ENCODE peak calls at places on chromosome X, in six cellular contexts. V is psoas muscle; A is right atrium auricular region; G is CD8-positive, alpha-beta T cell; L is tibial nerve; B is astrocyte. D is an unnamed sample.

GRCh38 chrX:63513825-63514574 is 162.9 kb upstream of the SPIN4 start:
- DNase-seq in V (no peak), A (no peak), G (no peak), L (peak; percentile 12), B (peak; percentile 81), D (no peak)

GRCh38 chrX:154797006-154797405 is 8.3 kb downstream of the MPP1 start:
- DNase-seq in V (no peak), A (no peak), G (no peak), L (no peak), B (peak; percentile 19), D (no peak)

GRCh38 chrX:129808163-129808828 is 28.5 kb downstream of the SASH3 start:
- DNase-seq in V (no peak), A (no peak), G (no peak), L (no peak), B (no peak), D (no peak)

GRCh38 chrX:132953358-132953757 is 5.1 kb downstream of the HS6ST2 start:
- DNase-seq in V (no peak), A (no peak), G (no peak), L (no peak), B (no peak), D (no peak)

GRCh38 chrX:281166-281999 is at the start of gene PLCXD1:
- DNase-seq in V (no peak), A (no peak), G (no peak), L (no peak), B (no peak), D (no peak)

GRCh38 chrX:45537936-45538335 is 337.3 kb upstream of the DIPK2B start:
- DNase-seq in V (no peak), A (no peak), G (no peak), L (no peak), B (no peak), D (no peak)

GRCh38 chrX:154793084-154793483 is 12.2 kb downstream of the MPP1 start:
- DNase-seq in V (no peak), A (no peak), G (no peak), L (no peak), B (no peak), D (no peak)

GRCh38 chrX:150887906-150888465 is 10.5 kb downstream of the CD99L2 start:
- DNase-seq in V (no peak), A (no peak), G (no peak), L (no peak), B (peak; percentile 50), D (no peak)

GRCh38 chrX:9492901-9493300 is 28.0 kb downstream of the TBL1X start:
- DNase-seq in V (no peak), A (no peak), G (no peak), L (no peak), B (peak; percentile 18), D (no peak)

GRCh38 chrX:85326234-85327059 is 53.0 kb downstream of the POF1B start:
- DNase-seq in V (peak; percentile 1), A (no peak), G (no peak), L (no peak), B (no peak), D (peak; percentile 38)

GRCh38 chrX:131827935-131828334 is 195.2 kb upstream of the STK26 start:
- DNase-seq in V (no peak), A (no peak), G (no peak), L (no peak), B (no peak), D (no peak)

DNA sequence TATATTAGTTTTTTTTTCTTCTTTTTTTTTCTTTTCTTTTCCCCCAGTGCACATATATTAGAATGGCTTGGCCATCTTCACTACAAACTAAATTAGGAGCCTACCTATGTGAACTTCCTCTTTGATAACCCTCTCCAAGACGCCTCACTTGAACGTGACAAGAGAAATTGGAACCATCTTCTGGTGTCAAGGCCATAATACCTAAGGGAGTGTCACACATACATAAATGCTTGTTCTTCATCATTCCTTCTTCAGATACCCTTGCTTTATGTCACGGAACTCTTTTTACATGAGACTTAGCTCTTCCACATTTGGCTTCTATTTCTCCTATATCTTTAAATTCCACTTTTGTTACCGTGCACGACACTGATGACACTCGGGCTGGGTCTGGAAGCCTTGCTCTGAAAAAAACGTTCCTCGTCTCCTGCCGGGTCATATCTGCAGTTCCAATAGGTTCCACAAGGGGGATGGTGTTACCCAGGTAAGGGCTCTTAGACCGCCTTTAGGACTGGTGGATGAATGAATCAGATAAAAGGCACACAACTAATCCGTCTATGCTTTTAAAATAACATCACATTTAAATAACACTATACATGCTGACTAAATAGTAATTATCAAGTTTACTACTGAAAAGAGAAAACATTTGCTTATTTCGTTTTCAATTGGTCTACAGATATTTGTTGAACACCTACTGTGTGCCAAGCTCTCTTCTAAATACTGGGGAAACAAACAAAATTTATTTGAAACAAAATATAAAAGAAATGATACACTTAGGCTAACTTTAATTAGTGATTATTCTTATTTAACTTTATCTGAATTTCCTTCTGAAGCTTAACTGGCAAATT is 19.9 kb downstream of the DGAT2L6 start:
- DNase-seq in V (no peak), A (no peak), G (peak; percentile 70), L (peak; percentile 16), B (no peak), D (no peak)
- H3K27me3 ChIP-seq in V (peaks cover 9% of the 10 kb centered on the region), A (no peaks in the 10 kb centered on the region), G (no peaks in the 10 kb centered on the region), L (no peaks in the 10 kb centered on the region), B (no peaks in the 10 kb centered on the region), D (peaks cover 5% of the 10 kb centered on the region)

GRCh38 chrX:103630171-103630511 is 1.4 kb downstream of the TCEAL1 start:
- DNase-seq in V (no peak), A (no peak), G (no peak), L (no peak), B (no peak), D (no peak)

GRCh38 chrX:103631145-103631544 is 2.4 kb downstream of the TCEAL1 start:
- DNase-seq in V (no peak), A (no peak), G (no peak), L (no peak), B (no peak), D (no peak)

GRCh38 chrX:103628386-103629290 is at the start of gene TCEAL1:
- DNase-seq in V (peak; percentile 58), A (no peak), G (peak; percentile 63), L (peak; percentile 45), B (peak; percentile 38), D (peak; percentile 62)

GRCh38 chrX:103626855-103627254 is 1.9 kb upstream of the TCEAL1 start:
- DNase-seq in V (no peak), A (no peak), G (no peak), L (no peak), B (peak; percentile 20), D (no peak)

GRCh38 chrX:103629295-103630170 is 758 bp downstream of the TCEAL1 start:
- DNase-seq in V (peak; percentile 65), A (no peak), G (no peak), L (peak; percentile 33), B (peak; percentile 57), D (peak; percentile 62)
- TF ChIP-seq CTCF in V (peak; percentile 20), A (peak; percentile 38), G (no peak), L (peak; percentile 47), B (peak; percentile 32), D (peak; percentile 60)

GRCh38 chrX:1417921-1418875 is 26.3 kb upstream of the SLC25A6 start:
- DNase-seq in V (no peak), A (no peak), G (no peak), L (no peak), B (no peak), D (no peak)
- H3K27me3 ChIP-seq in V (no peaks in the 10 kb centered on the region), A (no peaks in the 10 kb centered on the region), G (no peaks in the 10 kb centered on the region), L (no peaks in the 10 kb centered on the region), B (no peaks in the 10 kb centered on the region), D (no peaks in the 10 kb centered on the region)

DNA sequence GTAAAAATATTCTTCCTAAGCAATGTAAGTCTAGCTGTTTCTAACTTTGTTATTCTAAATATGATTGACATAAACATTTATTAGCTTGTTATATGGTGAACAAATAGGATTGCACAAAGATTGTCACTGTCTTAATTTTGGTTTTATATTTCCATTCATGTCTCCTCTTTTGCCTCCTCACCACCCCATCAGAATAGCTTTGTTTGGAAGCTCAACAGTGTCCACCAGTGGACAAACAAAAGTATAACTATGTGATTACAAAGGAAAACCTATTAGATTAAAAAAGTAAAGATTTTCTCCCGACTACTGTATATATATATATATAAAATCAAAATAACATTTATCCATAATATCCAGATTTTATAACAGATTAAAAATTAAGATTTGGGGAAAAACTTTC is 468.2 kb downstream of the ZIC3 start:
- DNase-seq in V (no peak), A (no peak), G (no peak), L (no peak), B (no peak), D (no peak)
- TF ChIP-seq CTCF in V (no peak), A (no peak), G (no peak), L (no peak), B (no peak), D (peak; percentile 14)

DNA sequence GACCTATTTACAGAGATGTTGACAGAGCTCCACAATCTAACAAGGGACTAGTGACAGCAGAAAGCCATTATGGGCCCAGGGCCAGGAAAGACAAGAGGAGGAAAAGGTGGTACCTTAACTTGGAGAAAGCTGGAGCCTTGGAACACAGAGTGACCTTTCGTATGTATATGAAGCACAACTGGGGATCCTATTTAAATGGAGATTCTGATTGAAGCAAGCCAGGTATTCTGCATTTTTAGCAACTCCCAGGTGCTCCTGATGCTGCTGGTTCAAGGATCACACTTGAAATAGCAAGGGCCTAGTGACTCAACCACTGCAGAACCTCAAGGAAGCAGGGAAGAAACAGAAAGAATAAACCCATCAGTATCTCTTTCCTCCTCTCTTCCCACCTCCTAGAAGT is 99.4 kb downstream of the TMEM47 start:
- DNase-seq in V (no peak), A (no peak), G (no peak), L (no peak), B (no peak), D (no peak)
- H3K27me3 ChIP-seq in V (no peaks in the 10 kb centered on the region), A (no peaks in the 10 kb centered on the region), G (no peaks in the 10 kb centered on the region), L (no peaks in the 10 kb centered on the region), B (no peaks in the 10 kb centered on the region), D (peaks cover 5% of the 10 kb centered on the region)

GRCh38 chrX:119288890-119289393 is 52.9 kb downstream of the PGRMC1 start:
- DNase-seq in V (no peak), A (no peak), G (no peak), L (no peak), B (no peak), D (no peak)
- TF ChIP-seq CTCF in V (no peak), A (no peak), G (no peak), L (no peak), B (no peak), D (no peak)

GRCh38 chrX:123185714-123186113 is 1.6 kb downstream of the GRIA3 start:
- DNase-seq in V (no peak), A (no peak), G (no peak), L (no peak), B (peak; percentile 33), D (no peak)

GRCh38 chrX:123184199-123184857 is at the start of gene GRIA3:
- DNase-seq in V (no peak), A (no peak), G (no peak), L (no peak), B (peak; percentile 68), D (peak; percentile 13)

GRCh38 chrX:123186796-123187195 is 2.7 kb downstream of the GRIA3 start:
- DNase-seq in V (no peak), A (no peak), G (no peak), L (no peak), B (no peak), D (no peak)

GRCh38 chrX:123188081-123188480 is 4.0 kb downstream of the GRIA3 start:
- DNase-seq in V (no peak), A (no peak), G (no peak), L (no peak), B (peak; percentile 25), D (no peak)

GRCh38 chrX:123184858-123185251 is 777 bp downstream of the GRIA3 start:
- DNase-seq in V (no peak), A (no peak), G (no peak), L (no peak), B (peak; percentile 12), D (peak; percentile 65)
- H3K27me3 ChIP-seq in V (peaks cover 21% of the 10 kb centered on the region), A (no peaks in the 10 kb centered on the region), G (no peaks in the 10 kb centered on the region), L (no peaks in the 10 kb centered on the region), B (no peaks in the 10 kb centered on the region), D (no peaks in the 10 kb centered on the region)

D was measured in dorsolateral prefrontal cortex.